ENCODE peak calls at places on chromosomes 5 and 9, in nine cellular contexts. Y, L, Z, S, A, I, D, W and O are unnamed samples.

GRCh38 chr5:175247146-175247545 is 196.8 kb downstream of the DRD1 start:
- DNase-seq in Y (no peak), L (no peak), Z (peak), S (no peak), A (no peak), I (no peak), D (no peak), W (no peak), O (no peak)

GRCh38 chr9:134422701-134423100 is 96.4 kb downstream of the RXRA start:
- DNase-seq in Y (no peak), L (no peak), Z (no peak), S (no peak), A (no peak), I (no peak), D (peak), W (no peak), O (no peak)

GRCh38 chr5:124546643-124547042 is 199.8 kb downstream of the ZNF608 start:
- DNase-seq in Y (peak), L (no peak), Z (no peak), S (no peak), A (no peak), I (no peak), D (no peak), W (no peak), O (no peak)

GRCh38 chr9:116549061-116549664 is 137.9 kb upstream of the TRIM32 start:
- DNase-seq in Y (peak), L (no peak), Z (peak), S (peak), A (no peak), I (no peak), D (peak), W (no peak), O (no peak)

GRCh38 chr5:73418244-73418691 is 30.3 kb downstream of the FOXD1 start:
- DNase-seq in Y (no peak), L (no peak), Z (no peak), S (peak), A (no peak), I (no peak), D (no peak), W (no peak), O (no peak)

GRCh38 chr9:31259824-31260223 is 1124.6 kb upstream of the ACO1 start:
- DNase-seq in Y (peak), L (no peak), Z (no peak), S (no peak), A (peak), I (no peak), D (no peak), W (no peak), O (no peak)

GRCh38 chr9:136527131-136527530 is 18.7 kb downstream of the NOTCH1 start:
- DNase-seq in Y (no peak), L (no peak), Z (no peak), S (no peak), A (no peak), I (no peak), D (no peak), W (no peak), O (no peak)

GRCh38 chr5:10307206-10308148 is at the start of gene CMBL:
- DNase-seq in Y (peak), L (no peak), Z (peak), S (peak), A (peak), I (no peak), D (no peak), W (peak), O (peak)

GRCh38 chr5:56269216-56269927 is 36.2 kb upstream of the ANKRD55 start:
- DNase-seq in Y (peak), L (no peak), Z (peak), S (no peak), A (peak), I (peak), D (no peak), W (no peak), O (peak)

GRCh38 chr5:128949847-128950546 is 15.3 kb upstream of the SLC27A6 start:
- DNase-seq in Y (no peak), L (no peak), Z (no peak), S (no peak), A (no peak), I (no peak), D (no peak), W (no peak), O (no peak)